ENCODE peak calls at places on chromosomes 13 and 19, in four cellular contexts. G is IMR-90, Z is H9, W is mesendoderm. V is an unnamed sample.

GRCh38 chr19:18450934-18451836 is 13.3 kb upstream of the ISYNA1 start:
- DNase-seq in Z (peak; percentile 86), W (peak; percentile 58), G (peak; percentile 64), V (peak; percentile 100)

GRCh38 chr13:73832203-73832602 is 302.0 kb downstream of the KLF12 start:
- DNase-seq in G (no peak), Z (no peak), W (no peak), V (no peak)

GRCh38 chr19:28667348-28667977 is 545.5 kb downstream of the UQCRFS1 start:
- DNase-seq in G (no peak), Z (no peak), W (peak; percentile 5), V (no peak)

GRCh38 chr19:16078311-16078758 is 2.0 kb downstream of the TPM4 start:
- DNase-seq in G (peak; percentile 69), Z (no peak), W (peak; percentile 74), V (no peak)

GRCh38 chr13:63124863-63125262 is 1709.2 kb upstream of the PCDH20 start:
- DNase-seq in Z (no peak), W (peak; percentile 10), G (peak; percentile 60), V (no peak)

GRCh38 chr13:77544765-77545316 is 9.3 kb downstream of the SCEL start:
- DNase-seq in W (no peak), Z (no peak), G (no peak), V (no peak)

GRCh38 chr19:33397536-33398360 is 24.2 kb downstream of the CEBPG start:
- DNase-seq in Z (peak; percentile 68), W (no peak), G (no peak), V (no peak)

GRCh38 chr19:2315818-2316353 is 7.9 kb upstream of the LINGO3 start:
- DNase-seq in G (peak; percentile 56), W (peak; percentile 68), Z (peak; percentile 75), V (no peak)

GRCh38 chr19:18768046-18768771 is 22.9 kb downstream of the COMP start:
- DNase-seq in G (no peak), W (no peak), Z (no peak), V (no peak)

GRCh38 chr13:40031031-40031430 is 375.6 kb downstream of the COG6 start:
- DNase-seq in W (peak; percentile 5), G (peak; percentile 16), Z (no peak), V (no peak)

GRCh38 chr19:21256722-21257121 is 72.5 kb downstream of the ZNF708 start:
- DNase-seq in W (peak; percentile 77), G (peak; percentile 4), Z (no peak), V (no peak)

GRCh38 chr13:44096906-44097305 is 217.2 kb downstream of the LACC1 start:
- DNase-seq in Z (no peak), G (no peak), W (no peak), V (no peak)

GRCh38 chr19:45599286-45599685 is 2.7 kb downstream of the GPR4 start:
- DNase-seq in W (no peak), G (no peak), Z (no peak), V (no peak)

GRCh38 chr13:46489586-46490023 is 63.4 kb upstream of the LRCH1 start:
- DNase-seq in W (no peak), Z (no peak), G (peak; percentile 67), V (no peak)

GRCh38 chr13:43229506-43229905 is 206.1 kb downstream of the DNAJC15 start:
- DNase-seq in W (no peak), Z (no peak), G (peak; percentile 87), V (no peak)

GRCh38 chr19:15280048-15280725 is 47.9 kb upstream of the EPHX3 start:
- DNase-seq in Z (no peak), G (peak; percentile 71), W (peak; percentile 85), V (no peak)

GRCh38 chr13:96020155-96020575 is 33.0 kb downstream of the UGGT2 start:
- DNase-seq in Z (peak; percentile 46), W (peak; percentile 83), G (peak; percentile 67), V (no peak)

GRCh38 chr19:56403764-56404704 is at the start of gene ZNF583:
- DNase-seq in Z (peak; percentile 89), W (peak; percentile 89), G (peak; percentile 97), V (peak; percentile 57)

GRCh38 chr19:48650974-48651681 is 5.1 kb upstream of the CA11 start:
- DNase-seq in Z (no peak), W (no peak), G (no peak), V (no peak)

GRCh38 chr19:48646912-48647216 is 877 bp upstream of the CA11 start:
- DNase-seq in Z (no peak), W (no peak), G (no peak), V (no peak)

GRCh38 chr19:48654299-48655059 is 8.5 kb upstream of the CA11 start:
- DNase-seq in G (no peak), Z (no peak), W (no peak), V (no peak)

GRCh38 chr19:48648134-48648533 is 2.1 kb upstream of the CA11 start:
- DNase-seq in Z (no peak), W (no peak), G (no peak), V (no peak)

GRCh38 chr19:48651682-48652046 is 5.7 kb upstream of the CA11 start:
- DNase-seq in W (no peak), G (no peak), Z (no peak), V (no peak)
- H4K5ac ChIP-seq in W (no peak overlapping the region), G (no peak overlapping the region), Z (no peak overlapping the region), V (no peak overlapping the region)

GRCh38 chr13:50225188-50226155 is 210.2 kb downstream of the KCNRG start:
- DNase-seq in Z (no peak), G (no peak), W (no peak), V (no peak)

GRCh38 chr13:50229935-50230334 is 214.7 kb downstream of the KCNRG start:
- DNase-seq in W (no peak), Z (no peak), G (no peak), V (no peak)

GRCh38 chr13:50228527-50228926 is 213.3 kb downstream of the KCNRG start:
- DNase-seq in G (no peak), Z (no peak), W (no peak), V (no peak)

GRCh38 chr13:50226515-50227147 is 211.4 kb downstream of the KCNRG start:
- DNase-seq in Z (no peak), W (no peak), G (no peak), V (no peak)

DNA sequence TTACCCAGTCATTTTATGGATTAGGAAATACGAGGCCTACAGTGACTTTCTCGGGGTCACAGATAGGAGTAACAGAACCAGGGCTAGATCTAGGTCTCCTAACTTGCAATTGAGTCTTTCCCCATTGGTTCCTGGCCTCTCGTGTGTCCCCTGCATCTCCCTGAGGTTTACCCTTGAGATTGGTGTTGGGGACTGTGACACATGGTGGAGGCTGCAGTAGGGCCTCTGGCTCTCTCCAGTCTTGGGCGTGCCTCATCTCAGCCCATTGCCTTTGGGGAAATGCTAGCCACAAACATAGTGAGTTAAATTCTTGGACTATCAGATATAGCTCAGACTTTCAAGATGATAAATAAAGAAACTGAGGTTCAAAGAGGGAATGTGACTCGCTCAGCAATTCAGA is 212.1 kb downstream of the KCNRG start:
- DNase-seq in Z (no peak), G (no peak), W (no peak), V (no peak)
- H4K5ac ChIP-seq in Z (no peak overlapping the region), G (no peak overlapping the region), W (no peak overlapping the region), V (no peak overlapping the region)

GRCh38 chr19:12865746-12866415 is 15.4 kb downstream of the DNASE2 start:
- DNase-seq in G (no peak), Z (peak; percentile 70), W (no peak), V (no peak)

GRCh38 chr19:12866416-12867119 is 14.7 kb downstream of the DNASE2 start:
- DNase-seq in G (no peak), Z (peak; percentile 71), W (no peak), V (peak; percentile 54)

GRCh38 chr19:12864721-12865715 is 16.2 kb downstream of the DNASE2 start:
- DNase-seq in Z (no peak), W (no peak), G (no peak), V (no peak)

GRCh38 chr19:12868540-12869112 is 12.6 kb downstream of the DNASE2 start:
- DNase-seq in Z (peak; percentile 71), G (no peak), W (peak; percentile 69), V (peak; percentile 76)

DNA sequence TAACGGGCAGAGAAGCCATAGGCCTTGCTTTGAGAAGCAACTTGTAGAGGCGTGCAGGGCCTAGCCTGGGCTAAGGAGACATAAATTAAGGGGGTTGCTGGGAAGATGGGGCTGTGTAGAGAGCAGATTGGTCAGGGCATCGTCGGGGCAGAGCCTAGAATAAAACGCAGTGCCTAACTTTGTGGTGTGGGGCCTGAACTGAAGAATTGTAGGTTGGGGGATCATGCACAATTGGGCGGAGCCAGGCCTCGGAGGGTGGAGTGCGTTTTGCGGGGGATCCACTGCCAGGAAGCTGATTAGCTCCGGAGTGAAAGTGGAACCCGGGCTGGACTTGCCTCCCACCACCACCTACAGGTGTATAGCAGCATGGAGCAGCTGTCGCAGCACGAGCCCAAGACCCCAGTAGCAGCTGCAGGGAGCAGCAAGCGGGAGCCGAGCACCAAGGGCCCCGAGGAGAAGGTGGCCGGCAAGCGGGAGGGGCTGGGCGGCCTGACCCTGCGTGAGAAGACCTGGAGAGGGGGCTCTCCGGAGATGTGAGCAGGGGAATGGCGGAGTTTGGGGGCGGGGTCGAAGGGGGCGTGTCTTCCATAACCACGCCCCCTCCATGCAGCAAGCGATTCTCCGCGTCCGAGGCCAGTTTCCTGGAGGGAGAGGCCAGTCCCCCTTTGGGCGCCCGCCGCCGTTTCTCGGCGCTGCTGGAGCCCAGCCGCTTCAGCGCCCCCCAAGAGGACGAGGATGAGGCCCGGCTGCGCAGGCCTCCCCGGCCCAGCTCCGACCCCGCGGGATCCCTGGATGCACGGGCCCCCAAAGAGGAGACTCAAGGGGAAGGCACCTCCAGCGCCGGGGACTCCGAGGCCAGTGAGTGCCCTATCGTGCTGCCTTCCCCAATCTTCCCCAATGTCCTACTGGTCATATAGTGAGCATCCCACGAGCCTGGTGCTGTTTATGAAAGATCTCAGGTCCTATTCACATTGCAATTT is 13.8 kb downstream of the DNASE2 start:
- DNase-seq in G (peak; percentile 43), W (peak; percentile 93), Z (peak; percentile 94), V (peak; percentile 96)
- H4K5ac ChIP-seq in G (no peak overlapping the region), W (no peak overlapping the region), Z (no peak overlapping the region), V (peak overlapping the region; percentile 77)

DNA sequence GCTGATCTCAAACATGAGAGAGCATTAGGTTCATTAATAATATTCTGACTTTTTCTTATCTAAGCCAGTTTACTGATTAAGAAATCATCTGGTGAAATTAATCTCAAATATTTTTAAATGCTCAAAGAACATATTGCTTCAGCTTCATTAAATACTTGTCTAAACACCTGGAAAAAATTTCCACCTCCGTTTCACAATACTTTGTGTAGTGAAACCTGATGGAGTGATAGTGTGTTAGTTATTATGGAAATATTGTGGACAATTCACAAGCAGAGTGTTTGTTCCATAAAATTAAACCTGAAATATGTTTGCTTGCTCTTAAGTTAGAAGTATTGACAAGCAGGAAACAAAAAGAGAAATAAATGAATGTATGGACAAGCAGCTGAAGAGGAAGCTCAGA is 57.3 kb upstream of the RNF113B start:
- DNase-seq in W (no peak), Z (no peak), G (no peak), V (no peak)
- H4K5ac ChIP-seq in W (no peak overlapping the region), Z (no peak overlapping the region), G (no peak overlapping the region), V (no peak overlapping the region)

DNA sequence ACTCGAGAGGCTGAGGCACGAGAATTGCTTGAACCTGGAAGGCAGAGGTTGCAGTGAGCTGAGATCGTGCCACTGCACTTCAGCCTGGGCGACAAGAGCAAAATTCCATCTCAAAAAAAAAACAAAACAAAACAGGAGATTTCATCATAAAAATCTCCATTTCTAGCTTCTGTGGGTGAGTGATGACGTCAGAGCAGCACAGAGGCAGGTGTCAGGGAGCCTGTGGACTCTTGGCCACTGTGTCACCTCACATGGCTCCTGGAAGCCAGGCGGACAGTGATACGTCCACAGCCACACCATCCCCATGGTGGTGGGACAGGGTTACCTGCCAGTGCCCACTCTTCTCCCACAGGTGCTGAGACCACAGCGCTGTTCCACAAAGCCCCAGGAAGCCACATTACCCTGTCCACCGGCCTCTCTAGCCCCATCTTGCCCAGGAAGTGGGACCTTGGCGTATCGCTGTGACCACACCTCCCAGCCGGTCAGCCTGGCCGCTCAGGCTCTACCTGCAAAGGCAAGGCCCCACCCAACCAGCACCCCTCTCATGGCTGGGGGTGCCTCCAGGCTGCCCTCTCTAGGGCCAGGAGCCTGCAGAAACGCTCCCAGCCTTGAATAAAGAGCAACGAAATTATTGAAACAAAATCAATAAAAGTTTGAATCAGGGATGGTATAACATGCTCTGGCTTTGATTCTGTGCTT is 2.5 kb upstream of the FXYD3 start:
- DNase-seq in W (no peak), G (no peak), Z (no peak), V (no peak)
- H4K5ac ChIP-seq in W (no peak overlapping the region), G (no peak overlapping the region), Z (no peak overlapping the region), V (peak overlapping the region; percentile 36)

V was measured in H1.